ENCODE peak calls at places on chromosomes 3 and 15, in four cellular contexts. T is cardiac fibroblast, V is fibroblast of villous mesenchyme, S is psoas muscle. R is an unnamed sample.

GRCh38 chr3:106850429-106850828 is 526.8 kb upstream of the CCDC54 start:
- DNase-seq in S (no peak), V (no peak), T (peak; percentile 76), R (no peak)

GRCh38 chr15:55846108-55846707 is 103.3 kb upstream of the PRTG start:
- DNase-seq in V (peak; percentile 95), T (peak; percentile 90), S (no peak), R (peak; percentile 40)

GRCh38 chr3:131550562-131551188 is 47.9 kb upstream of the MRPL3 start:
- DNase-seq in T (no peak), S (no peak), V (no peak), R (no peak)

GRCh38 chr3:38636881-38637280 is 12.6 kb downstream of the SCN5A start:
- DNase-seq in T (no peak), S (no peak), V (no peak), R (no peak)

GRCh38 chr3:126439346-126439967 is 36.2 kb downstream of the ZXDC start:
- DNase-seq in S (no peak), V (no peak), T (no peak), R (no peak)

GRCh38 chr3:135918600-135918999 is 46.9 kb upstream of the PPP2R3A start:
- DNase-seq in V (peak; percentile 56), S (no peak), T (peak; percentile 70), R (no peak)

GRCh38 chr3:148077318-148077923 is 620.3 kb upstream of the AGTR1 start:
- DNase-seq in V (peak; percentile 10), T (peak; percentile 60), S (no peak), R (no peak)

GRCh38 chr3:10778492-10779292 is 37.3 kb upstream of the SLC6A11 start:
- DNase-seq in S (no peak), T (no peak), V (no peak), R (no peak)

GRCh38 chr15:77225641-77226040 is 154.7 kb upstream of the TSPAN3 start:
- DNase-seq in S (no peak), V (peak; percentile 65), T (no peak), R (no peak)

GRCh38 chr3:28940530-28940929 is 340.3 kb upstream of the RBMS3 start:
- DNase-seq in T (peak; percentile 88), V (peak; percentile 92), S (no peak), R (peak; percentile 92)

GRCh38 chr15:74809951-74810350 is 2.7 kb upstream of the LMAN1L start:
- DNase-seq in T (no peak), S (no peak), V (no peak), R (no peak)

GRCh38 chr3:47475029-47475569 is 642 bp downstream of the SCAP start:
- DNase-seq in T (peak; percentile 35), V (peak; percentile 69), S (no peak), R (no peak)

GRCh38 chr3:180646187-180646790 is 33.0 kb downstream of the CCDC39 start:
- DNase-seq in S (no peak), T (peak; percentile 2), V (no peak), R (no peak)

GRCh38 chr3:97940034-97940433 is 32.2 kb downstream of the RIOX2 start:
- DNase-seq in T (peak; percentile 14), S (no peak), V (no peak), R (no peak)

GRCh38 chr15:31345606-31346366 is 19.2 kb downstream of the KLF13 start:
- DNase-seq in V (no peak), S (peak; percentile 56), T (no peak), R (no peak)

GRCh38 chr3:126125341-126125740 is 41.4 kb upstream of the SLC41A3 start:
- DNase-seq in V (no peak), T (no peak), S (no peak), R (no peak)

DNA sequence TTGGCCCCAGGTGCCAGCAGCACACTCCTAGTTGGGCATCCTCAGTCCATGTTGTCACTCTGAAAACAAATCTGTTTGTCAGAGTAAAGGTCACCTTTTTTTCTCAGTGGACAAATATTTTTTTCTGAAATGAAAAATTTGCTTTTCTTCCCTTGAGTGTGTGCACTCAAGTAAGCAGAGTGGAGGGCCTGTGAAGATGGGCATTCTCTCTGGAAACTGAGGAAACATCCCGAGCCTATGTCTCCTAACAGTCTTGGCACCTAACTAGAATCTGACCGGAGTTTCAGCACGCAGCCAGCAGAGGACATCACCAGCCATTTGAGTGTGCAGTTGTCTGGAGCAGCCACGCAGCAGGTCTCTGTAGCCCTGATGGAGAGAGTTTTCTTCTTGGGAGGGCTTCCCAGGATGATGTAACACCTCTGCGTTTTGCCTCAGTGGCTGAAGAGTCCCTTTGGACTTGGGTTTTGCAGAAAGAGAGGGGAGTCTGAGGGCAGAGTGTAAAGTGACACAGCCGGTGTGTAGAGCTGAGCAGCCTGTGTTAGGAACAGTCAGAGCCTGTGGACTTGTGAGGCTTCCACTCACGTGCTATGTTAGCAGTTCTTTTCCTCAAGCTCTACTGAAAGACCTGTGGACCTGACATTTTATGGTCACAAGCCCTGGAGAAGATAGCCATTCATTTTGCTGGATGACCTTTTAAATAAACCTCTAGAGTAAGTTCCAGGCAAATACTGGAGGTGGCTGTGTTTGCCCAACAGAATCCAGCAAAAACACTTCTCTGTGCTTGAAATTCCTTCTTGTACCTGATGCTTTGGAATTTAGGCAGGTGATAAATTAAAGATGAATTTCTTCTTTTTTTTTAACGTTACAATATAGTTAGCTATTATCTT is 51.6 kb downstream of the ABHD2 start:
- DNase-seq in S (peak; percentile 70), T (no peak), V (no peak), R (no peak)
- TF ChIP-seq CTCF in S (peak; percentile 12), T (peak; percentile 11), V (peak; percentile 15), R (peak; percentile 20)

GRCh38 chr3:193665370-193665989 is 72.5 kb downstream of the OPA1 start:
- DNase-seq in S (no peak), V (peak; percentile 55), T (peak; percentile 65), R (no peak)
- TF ChIP-seq CTCF in S (peak; percentile 48), V (peak; percentile 40), T (peak; percentile 24), R (no peak)

GRCh38 chr3:52077900-52078299 is 21.5 kb upstream of the DUSP7 start:
- DNase-seq in S (no peak), T (no peak), V (no peak), R (no peak)

GRCh38 chr3:52078781-52079560 is 22.6 kb upstream of the DUSP7 start:
- DNase-seq in T (no peak), S (peak; percentile 10), V (no peak), R (no peak)

GRCh38 chr3:52079958-52080357 is 23.6 kb upstream of the DUSP7 start:
- DNase-seq in T (no peak), V (no peak), S (peak; percentile 21), R (no peak)

GRCh38 chr3:52076900-52077299 is 20.5 kb upstream of the DUSP7 start:
- DNase-seq in S (no peak), V (no peak), T (no peak), R (no peak)

GRCh38 chr3:52077376-52077775 is 21.0 kb upstream of the DUSP7 start:
- DNase-seq in T (no peak), S (no peak), V (no peak), R (no peak)
- TF ChIP-seq CTCF in T (no peak), S (no peak), V (peak; percentile 38), R (no peak)

GRCh38 chr15:69341356-69341755 is 42.6 kb downstream of the PAQR5 start:
- DNase-seq in T (peak; percentile 17), V (no peak), S (no peak), R (no peak)
- TF ChIP-seq CTCF in T (no peak), V (no peak), S (no peak), R (no peak)

R was measured in AG04449.